ENCODE peak calls at places on chromosomes 3 and 15, in nine cellular contexts. I, A, T, L, F, U, D, J and S are unnamed samples.

GRCh38 chr3:135056084-135056730 is 261.1 kb downstream of the EPHB1 start:
- DNase-seq in U (no peak), I (no peak), T (no peak), D (no peak), A (no peak), J (no peak), L (no peak), F (no peak), S (no peak)

GRCh38 chr3:194277547-194278091 is 73.5 kb downstream of the CPN2 start:
- DNase-seq in T (no peak), L (no peak), A (no peak), J (peak), D (peak), I (peak), U (peak), F (no peak), S (no peak)

GRCh38 chr3:29201609-29202008 is 79.3 kb upstream of the RBMS3 start:
- DNase-seq in A (no peak), U (no peak), I (no peak), F (no peak), J (no peak), D (no peak), T (no peak), L (no peak), S (no peak)

GRCh38 chr3:8887435-8888295 is 75.6 kb downstream of the RAD18 start:
- DNase-seq in D (no peak), I (no peak), L (no peak), A (no peak), T (no peak), F (no peak), J (no peak), U (no peak), S (no peak)

GRCh38 chr15:65949482-65949881 is 80.2 kb downstream of the RAB11A start:
- DNase-seq in F (no peak), J (no peak), I (no peak), T (no peak), A (no peak), L (no peak), D (no peak), U (no peak), S (no peak)

GRCh38 chr3:39101022-39101689 is 6.3 kb downstream of the GORASP1 start:
- DNase-seq in T (peak), U (peak), I (peak), F (no peak), A (peak), D (peak), J (no peak), L (no peak), S (peak)

GRCh38 chr3:35932995-35933394 is 293.7 kb downstream of the ARPP21 start:
- DNase-seq in A (no peak), U (peak), F (no peak), J (no peak), D (no peak), I (peak), L (peak), T (no peak), S (peak)

GRCh38 chr3:134722899-134723484 is 72.1 kb upstream of the EPHB1 start:
- DNase-seq in T (no peak), J (no peak), I (no peak), A (no peak), L (no peak), D (no peak), U (no peak), F (no peak), S (no peak)

GRCh38 chr3:127488141-127488672 is 102.3 kb downstream of the TPRA1 start:
- DNase-seq in J (no peak), I (no peak), A (no peak), L (no peak), U (no peak), D (no peak), T (no peak), F (no peak), S (no peak)

GRCh38 chr3:58492385-58492970 is 582 bp downstream of the KCTD6 start:
- DNase-seq in T (peak), I (peak), U (no peak), D (peak), A (no peak), F (no peak), L (no peak), J (no peak), S (no peak)

GRCh38 chr3:193869221-193870201 is 266.4 kb upstream of the HES1 start:
- DNase-seq in J (peak), U (peak), D (peak), I (peak), L (no peak), A (peak), F (no peak), T (no peak), S (peak)

GRCh38 chr3:194556086-194557056 is 69.6 kb upstream of the ATP13A3 start:
- DNase-seq in J (no peak), I (peak), F (no peak), U (no peak), D (no peak), A (no peak), L (no peak), T (no peak), S (peak)